ENCODE peak calls at places on chromosomes 13 and 19, in five cellular contexts. F is CD8-positive, alpha-beta T cell; O is mucosa of descending colon; W is fibroblast of lung; E is NB4. T is an unnamed sample.

GRCh38 chr13:47908200-47908902 is 92.7 kb downstream of the SUCLA2 start:
- DNase-seq in E (no peak), F (no peak), O (no peak), W (peak), T (peak)

GRCh38 chr13:100461309-100462035 is 127.1 kb downstream of the GGACT start:
- DNase-seq in O (no peak), F (no peak), W (no peak), E (no peak), T (no peak)

GRCh38 chr13:64164435-64164834 is 2748.8 kb upstream of the PCDH20 start:
- DNase-seq in W (no peak), E (no peak), O (peak), F (no peak), T (no peak)

GRCh38 chr13:50082426-50083283 is 67.4 kb downstream of the KCNRG start:
- DNase-seq in E (peak), W (peak), O (peak), F (peak), T (peak)

GRCh38 chr19:42154471-42155323 is 22.5 kb upstream of the POU2F2 start:
- DNase-seq in O (no peak), F (no peak), W (no peak), E (no peak), T (no peak)

GRCh38 chr13:26074706-26075105 is 22.9 kb upstream of the SHISA2 start:
- DNase-seq in E (no peak), W (no peak), F (no peak), O (no peak), T (peak)

GRCh38 chr13:59444210-59444857 is 719.4 kb downstream of the DIAPH3 start:
- DNase-seq in W (no peak), E (no peak), F (no peak), O (no peak), T (no peak)

GRCh38 chr13:46679369-46680180 is 117.4 kb downstream of the ESD start:
- DNase-seq in E (no peak), O (no peak), F (peak), W (peak), T (peak)

GRCh38 chr13:114024603-114025431 is 50.9 kb upstream of the C13orf46 start:
- DNase-seq in W (no peak), E (no peak), F (no peak), O (peak), T (no peak)

GRCh38 chr19:2631213-2631821 is 71.2 kb downstream of the GNG7 start:
- DNase-seq in E (peak), W (peak), O (no peak), F (no peak), T (peak)

GRCh38 chr13:35474551-35474950 is 1.9 kb downstream of the MAB21L1 start:
- DNase-seq in F (no peak), E (no peak), W (peak), O (no peak), T (peak)

GRCh38 chr19:41449079-41449864 is 6.3 kb downstream of the ERICH4 start:
- DNase-seq in O (peak), W (peak), F (peak), E (peak), T (peak)

GRCh38 chr13:37715606-37716015 is 117.0 kb upstream of the POSTN start:
- DNase-seq in F (no peak), E (peak), W (peak), O (no peak), T (peak)

GRCh38 chr13:99431927-99432636 is 69.2 kb upstream of the TM9SF2 start:
- DNase-seq in F (no peak), W (no peak), E (peak), O (no peak), T (no peak)

GRCh38 chr13:79915386-79915785 is 425.5 kb downstream of the SPRY2 start:
- DNase-seq in W (no peak), F (no peak), E (no peak), O (no peak), T (no peak)

GRCh38 chr13:75417006-75417384 is 65.0 kb downstream of the TBC1D4 start:
- DNase-seq in O (no peak), W (no peak), E (peak), F (no peak), T (no peak)

GRCh38 chr13:68304287-68304893 is 1074.3 kb upstream of the PCDH9 start:
- DNase-seq in W (peak), O (no peak), F (no peak), E (peak), T (peak)

GRCh38 chr19:397941-398706 is 10.8 kb downstream of the C2CD4C start:
- DNase-seq in E (no peak), F (no peak), W (no peak), O (peak), T (no peak)

GRCh38 chr19:40596608-40597328 is 4.4 kb upstream of the LTBP4 start:
- DNase-seq in F (no peak), O (peak), E (no peak), W (peak), T (peak)

GRCh38 chr13:80341771-80342271 is 895 bp upstream of the SPRY2 start:
- DNase-seq in O (peak), E (peak), W (peak), F (no peak), T (peak)

GRCh38 chr13:30751183-30751933 is 16.0 kb downstream of the ALOX5AP start:
- DNase-seq in E (no peak), O (no peak), F (no peak), W (no peak), T (peak)

GRCh38 chr19:47633516-47633915 is 24.6 kb downstream of the BICRA start:
- DNase-seq in O (no peak), E (no peak), F (no peak), W (no peak), T (no peak)

GRCh38 chr13:75495938-75496337 is 14.0 kb upstream of the TBC1D4 start:
- DNase-seq in F (no peak), E (no peak), O (no peak), W (peak), T (peak)

GRCh38 chr13:101773062-101773461 is 320.6 kb downstream of the ITGBL1 start:
- DNase-seq in E (no peak), F (no peak), W (no peak), O (no peak), T (no peak)

GRCh38 chr19:49340069-49340864 is 5.1 kb downstream of the CD37 start:
- DNase-seq in O (peak), E (peak), W (peak), F (no peak), T (no peak)

GRCh38 chr19:19911150-19911549 is 10.4 kb downstream of the ZNF93 start:
- DNase-seq in W (no peak), F (no peak), O (no peak), E (no peak), T (peak)

GRCh38 chr19:42480335-42481095 is 37.8 kb upstream of the CXCL17 start:
- DNase-seq in E (no peak), W (peak), F (no peak), O (no peak), T (no peak)

GRCh38 chr19:18001837-18002345 is 6.1 kb upstream of the ARRDC2 start:
- DNase-seq in F (no peak), E (no peak), O (no peak), W (no peak), T (no peak)

GRCh38 chr19:12756150-12756883 is 4.7 kb downstream of the BEST2 start:
- DNase-seq in O (no peak), F (no peak), E (no peak), W (no peak), T (no peak)

GRCh38 chr19:13797870-13798269 is 2.6 kb downstream of the ZSWIM4 start:
- DNase-seq in E (peak), W (peak), O (no peak), F (no peak), T (peak)

GRCh38 chr19:9130965-9131364 is 4.2 kb upstream of the OR7G3 start:
- DNase-seq in O (no peak), F (no peak), W (no peak), E (peak), T (no peak)

GRCh38 chr13:113211774-113212173 is 2.4 kb downstream of the CUL4A start:
- DNase-seq in F (no peak), O (no peak), W (no peak), E (peak), T (no peak)

GRCh38 chr13:95296326-95296939 is 4.8 kb downstream of the ABCC4 start:
- DNase-seq in F (peak), O (no peak), W (no peak), E (peak), T (no peak)

GRCh38 chr13:57631607-57632275 is at the start of gene PCDH17:
- DNase-seq in E (no peak), F (no peak), W (peak), O (no peak), T (peak)

GRCh38 chr19:45645631-45646344 is 6.6 kb upstream of the EML2 start:
- DNase-seq in W (peak), F (peak), E (peak), O (peak), T (peak)

GRCh38 chr13:112583592-112584277 is 4.2 kb downstream of the TUBGCP3 start:
- DNase-seq in E (peak), F (no peak), O (no peak), W (no peak), T (no peak)

GRCh38 chr19:21698215-21698614 is 69.2 kb downstream of the ZNF100 start:
- DNase-seq in F (no peak), E (peak), O (no peak), W (peak), T (peak)

GRCh38 chr13:79654520-79654919 is 173.6 kb downstream of the NDFIP2 start:
- DNase-seq in O (no peak), F (no peak), E (no peak), W (no peak), T (no peak)

GRCh38 chr19:48858984-48859710 is 9.3 kb downstream of the PLEKHA4 start:
- DNase-seq in O (peak), F (peak), W (no peak), E (peak), T (no peak)

DNA sequence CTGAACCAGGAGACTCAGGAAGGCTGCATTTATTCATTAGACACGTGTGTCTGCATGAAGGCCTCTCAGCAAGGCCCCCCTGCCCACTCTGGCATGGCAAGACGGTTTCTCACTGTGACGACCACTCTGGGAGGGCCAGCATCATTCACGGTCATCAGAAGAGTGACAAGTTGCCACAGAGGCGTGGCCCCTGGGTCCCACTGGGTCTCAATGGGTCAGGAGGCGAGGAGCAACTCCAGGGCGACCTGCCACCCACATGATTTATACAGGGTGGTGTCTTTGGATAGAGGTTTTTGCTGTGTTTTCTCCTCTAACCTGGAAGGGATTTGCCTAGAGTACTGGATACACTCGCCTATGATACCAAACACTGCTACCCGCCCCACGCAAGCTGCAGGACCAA is 60.7 kb downstream of the KLF2 start:
- DNase-seq in E (no peak), W (no peak), F (no peak), O (no peak), T (no peak)
- H3K4me3 ChIP-seq in E (no peak), W (no peak), F (no peak), O (no peak), T (no peak)

GRCh38 chr19:51258165-51258564 is 7.3 kb downstream of the SIGLECL1 start:
- DNase-seq in W (no peak), O (no peak), F (no peak), E (peak), T (no peak)

GRCh38 chr19:51258761-51259160 is 7.9 kb downstream of the SIGLECL1 start:
- DNase-seq in E (no peak), F (no peak), O (no peak), W (no peak), T (no peak)

GRCh38 chr19:51256053-51256682 is 5.3 kb downstream of the SIGLECL1 start:
- DNase-seq in W (no peak), F (no peak), O (no peak), E (no peak), T (no peak)

GRCh38 chr19:51257471-51257870 is 6.6 kb downstream of the SIGLECL1 start:
- DNase-seq in W (no peak), O (no peak), F (no peak), E (no peak), T (no peak)

DNA sequence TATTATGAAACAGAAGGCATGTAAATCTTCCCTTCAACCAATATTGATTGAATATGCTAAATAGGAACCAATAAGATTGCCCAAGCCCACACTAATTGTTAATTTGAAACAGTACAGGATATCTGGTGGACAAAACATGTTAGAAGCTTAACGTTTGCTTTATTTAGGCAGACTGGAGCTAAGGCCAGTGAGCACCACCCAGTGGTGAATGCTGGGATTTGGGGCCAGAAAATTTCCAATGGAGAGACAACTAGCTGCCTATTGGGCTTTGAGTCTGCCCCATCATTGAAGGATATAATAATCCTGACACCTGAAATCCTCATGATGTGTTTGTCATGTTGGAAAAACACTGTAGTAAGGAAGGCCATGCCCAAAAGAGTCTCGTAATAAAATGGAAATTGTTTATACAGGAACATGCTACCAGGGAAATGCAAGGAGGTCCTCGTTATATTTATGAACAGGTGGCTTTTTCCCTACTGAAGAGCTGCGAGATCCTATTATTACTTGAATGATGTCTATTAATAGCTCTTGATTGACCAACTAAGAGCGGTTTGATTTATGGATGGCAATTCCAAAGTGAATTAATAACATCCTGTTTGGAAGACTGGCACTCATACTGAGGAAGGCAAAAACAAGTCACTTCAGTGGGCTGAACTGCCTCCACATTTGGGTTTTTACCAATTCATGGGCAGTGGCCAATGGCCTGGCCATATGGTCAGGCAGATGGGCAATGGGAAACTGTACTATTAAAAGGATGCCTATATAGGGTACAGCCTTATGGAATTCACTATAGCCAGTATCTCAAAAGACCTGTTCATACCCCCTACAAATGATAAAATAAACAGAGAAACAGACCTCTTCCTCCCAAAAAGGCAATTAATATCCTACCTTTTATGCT is 8.7 kb downstream of the SIGLECL1 start:
- DNase-seq in E (peak), F (peak), O (no peak), W (peak), T (no peak)
- TF ChIP-seq CTCF in E (peak), F (peak), O (no peak), W (peak), T (peak)

DNA sequence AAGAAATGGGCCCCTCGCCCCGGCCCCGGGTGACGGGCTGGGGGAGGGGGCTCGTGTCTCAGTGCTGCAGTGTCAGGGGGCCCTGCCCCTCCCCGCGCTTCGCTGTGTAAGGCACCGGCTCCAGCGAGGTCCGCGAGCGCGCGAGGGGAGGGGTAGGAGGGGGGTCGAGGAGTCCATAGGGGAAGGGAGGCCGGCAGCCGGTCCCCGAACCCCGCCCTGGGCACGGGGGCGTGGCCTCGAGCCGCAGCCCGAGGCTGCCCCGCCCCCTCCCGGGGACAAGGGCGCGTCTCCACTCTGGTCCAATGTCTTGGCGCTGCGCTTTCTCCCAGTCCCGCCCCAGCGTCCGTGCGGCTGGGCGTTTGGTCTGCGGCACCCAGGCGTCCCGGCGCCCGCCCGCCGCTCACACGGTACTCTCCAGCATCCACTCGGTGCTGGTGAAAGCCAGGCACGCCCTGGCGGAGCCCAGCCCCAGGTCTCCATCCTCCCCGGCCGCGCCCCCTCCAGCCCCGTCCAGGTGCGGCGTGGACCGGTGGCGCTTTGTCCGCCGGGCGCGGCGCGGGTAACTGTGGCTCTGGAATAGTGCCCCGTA is 11.1 kb downstream of the IFNL1 start:
- DNase-seq in F (no peak), W (no peak), E (no peak), O (peak), T (no peak)
- H3K4me3 ChIP-seq in F (no peak), W (no peak), E (no peak), O (no peak), T (no peak)

DNA sequence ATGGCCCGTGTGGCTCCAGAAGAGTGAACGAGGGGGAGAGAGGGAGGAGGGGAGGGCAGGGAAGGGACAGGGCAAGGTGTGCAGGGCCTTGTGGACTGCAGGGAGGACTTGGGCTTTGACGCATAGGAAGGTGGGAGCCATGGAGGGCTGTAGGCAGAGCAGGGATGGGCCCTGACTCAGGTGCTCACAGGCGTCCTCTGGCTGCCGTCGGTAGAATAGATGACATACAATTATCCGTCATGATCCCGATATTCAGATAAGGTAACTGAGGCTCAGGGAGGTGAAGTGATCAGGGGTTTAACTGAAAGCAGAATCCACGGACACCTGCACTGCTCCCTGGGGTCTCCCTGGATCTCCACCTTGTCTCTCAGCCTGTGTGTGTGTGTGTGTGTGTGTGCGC is 3.4 kb downstream of the C3 start:
- DNase-seq in E (no peak), O (peak), F (no peak), W (no peak), T (no peak)
- TF ChIP-seq CTCF in E (no peak), O (no peak), F (no peak), W (no peak), T (no peak)

DNA sequence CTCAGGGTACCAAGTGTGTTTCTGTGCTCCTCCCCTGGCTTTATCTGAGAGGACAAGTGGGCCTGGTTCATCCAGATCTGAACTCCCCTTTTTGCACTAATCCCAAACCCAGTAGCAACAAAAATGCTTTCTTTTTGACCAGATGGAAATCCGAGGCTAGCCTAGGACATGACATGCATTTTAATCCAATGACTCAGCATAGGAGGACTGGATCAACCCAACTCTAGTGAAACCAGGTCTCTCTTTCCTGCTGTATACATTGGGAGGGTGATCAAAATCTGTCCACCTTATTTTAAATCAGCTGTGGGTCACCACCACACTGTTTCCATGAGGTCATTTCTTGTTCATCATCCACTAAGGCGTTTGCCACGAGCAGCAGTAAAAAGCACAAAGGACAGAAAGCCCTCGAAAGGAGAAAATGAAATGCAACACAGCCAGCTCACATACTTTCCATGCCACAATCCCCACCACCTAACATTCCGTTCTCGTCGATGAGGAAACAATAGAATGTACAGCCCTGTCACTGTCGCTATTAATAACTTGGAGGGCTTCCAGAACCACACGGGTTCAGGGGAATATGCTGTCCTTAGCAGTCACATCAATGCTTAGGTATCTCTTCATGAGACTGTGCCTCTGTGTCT is 543.0 kb downstream of the IRS2 start:
- DNase-seq in F (no peak), E (no peak), O (no peak), W (peak), T (peak)
- H3K4me3 ChIP-seq in F (no peak), E (no peak), O (no peak), W (no peak), T (no peak)

T was measured in astrocyte of the spinal cord.